ENCODE peak calls at places on chromosomes 11 and 22, in seven cellular contexts. D, Z, N, E, L, R and M are unnamed samples.

GRCh38 chr11:109184376-109184775 is 237.6 kb upstream of the C11orf87 start:
- DNase-seq in D (no peak), Z (no peak), N (no peak), E (no peak), L (no peak), R (no peak), M (no peak)

GRCh38 chr11:71466358-71466757 is 13.4 kb downstream of the NADSYN1 start:
- DNase-seq in D (peak; percentile 49), Z (no peak), N (peak; percentile 36), E (no peak), L (no peak), R (peak; percentile 74), M (no peak)

GRCh38 chr11:79236541-79236971 is 204.3 kb downstream of the TENM4 start:
- DNase-seq in D (no peak), Z (no peak), N (no peak), E (peak; percentile 99), L (no peak), R (no peak), M (no peak)

GRCh38 chr11:121418625-121419114 is 33.4 kb upstream of the SORL1 start:
- DNase-seq in D (no peak), Z (no peak), N (no peak), E (no peak), L (no peak), R (peak; percentile 67), M (peak; percentile 83)

GRCh38 chr22:29143848-29144785 is 61.6 kb upstream of the EMID1 start:
- DNase-seq in D (peak; percentile 13), Z (no peak), N (no peak), E (no peak), L (no peak), R (peak; percentile 41), M (no peak)

GRCh38 chr11:119774180-119774763 is 45.3 kb upstream of the NECTIN1 start:
- DNase-seq in D (no peak), Z (no peak), N (no peak), E (peak; percentile 13), L (no peak), R (no peak), M (no peak)

GRCh38 chr11:32659672-32660071 is 76.0 kb downstream of the EIF3M start:
- DNase-seq in D (no peak), Z (no peak), N (no peak), E (no peak), L (no peak), R (no peak), M (no peak)

GRCh38 chr11:62402226-62402625 is 16.6 kb upstream of the SCGB1A1 start:
- DNase-seq in D (peak; percentile 73), Z (no peak), N (no peak), E (no peak), L (no peak), R (peak; percentile 66), M (no peak)

GRCh38 chr11:47033439-47033838 is 96.9 kb downstream of the CSTPP1 start:
- DNase-seq in D (no peak), Z (no peak), N (no peak), E (no peak), L (no peak), R (no peak), M (no peak)

GRCh38 chr11:121300313-121300971 is 7.9 kb downstream of the SC5D start:
- DNase-seq in D (no peak), Z (no peak), N (no peak), E (no peak), L (no peak), R (no peak), M (no peak)

GRCh38 chr11:109799604-109800003 is 293.6 kb upstream of the ZC3H12C start:
- DNase-seq in D (no peak), Z (no peak), N (no peak), E (no peak), L (no peak), R (no peak), M (no peak)

GRCh38 chr11:114892381-114893197 is 214.3 kb downstream of the NXPE2 start:
- DNase-seq in D (no peak), Z (peak; percentile 1), N (no peak), E (no peak), L (no peak), R (no peak), M (no peak)

GRCh38 chr11:69787457-69787856 is 12.3 kb upstream of the FGF4 start:
- DNase-seq in D (no peak), Z (no peak), N (no peak), E (no peak), L (no peak), R (no peak), M (no peak)

GRCh38 chr11:129283141-129283540 is 91.0 kb upstream of the ARHGAP32 start:
- DNase-seq in D (no peak), Z (peak; percentile 14), N (peak; percentile 61), E (no peak), L (peak; percentile 29), R (no peak), M (no peak)

GRCh38 chr11:2385156-2386151 is 8.3 kb downstream of the CD81 start:
- DNase-seq in D (no peak), Z (no peak), N (no peak), E (no peak), L (no peak), R (no peak), M (no peak)

GRCh38 chr11:68818181-68818580 is 23.5 kb downstream of the CPT1A start:
- DNase-seq in D (no peak), Z (no peak), N (no peak), E (no peak), L (no peak), R (no peak), M (no peak)

GRCh38 chr11:91085985-91086384 is 863.1 kb upstream of the CHORDC1 start:
- DNase-seq in D (no peak), Z (no peak), N (no peak), E (no peak), L (no peak), R (no peak), M (no peak)

GRCh38 chr11:47186937-47187681 is 875 bp upstream of the PACSIN3 start:
- DNase-seq in D (peak; percentile 58), Z (peak; percentile 75), N (no peak), E (peak; percentile 54), L (peak; percentile 67), R (peak; percentile 82), M (peak; percentile 86)

GRCh38 chr11:129694538-129694937 is 121.1 kb upstream of the TMEM45B start:
- DNase-seq in D (no peak), Z (no peak), N (no peak), E (no peak), L (no peak), R (no peak), M (no peak)

GRCh38 chr22:27046126-27046525 is 388.7 kb downstream of the MIAT start:
- DNase-seq in D (no peak), Z (no peak), N (no peak), E (no peak), L (no peak), R (no peak), M (no peak)

GRCh38 chr22:27318516-27318915 is 483.0 kb downstream of the MN1 start:
- DNase-seq in D (no peak), Z (no peak), N (no peak), E (peak; percentile 44), L (no peak), R (no peak), M (no peak)

GRCh38 chr11:69193151-69193550 is 37.4 kb downstream of the SMIM38 start:
- DNase-seq in D (no peak), Z (no peak), N (no peak), E (no peak), L (no peak), R (no peak), M (no peak)

GRCh38 chr11:95414217-95414616 is 183.2 kb upstream of the SESN3 start:
- DNase-seq in D (no peak), Z (no peak), N (no peak), E (no peak), L (no peak), R (no peak), M (no peak)
- TF ChIP-seq POLR2A in D (no peak), Z (no peak), N (no peak), E (no peak), L (no peak), R (no peak), M (no peak)

GRCh38 chr22:41395531-41396240 is 13.9 kb downstream of the TEF start:
- DNase-seq in D (no peak), Z (no peak), N (no peak), E (no peak), L (no peak), R (no peak), M (peak; percentile 81)
- H3K27ac ChIP-seq in D (no peak overlapping the region), Z (no peak overlapping the region), N (no peak overlapping the region), E (no peak overlapping the region), L (no peak overlapping the region), R (no peak overlapping the region), M (no peak overlapping the region)

DNA sequence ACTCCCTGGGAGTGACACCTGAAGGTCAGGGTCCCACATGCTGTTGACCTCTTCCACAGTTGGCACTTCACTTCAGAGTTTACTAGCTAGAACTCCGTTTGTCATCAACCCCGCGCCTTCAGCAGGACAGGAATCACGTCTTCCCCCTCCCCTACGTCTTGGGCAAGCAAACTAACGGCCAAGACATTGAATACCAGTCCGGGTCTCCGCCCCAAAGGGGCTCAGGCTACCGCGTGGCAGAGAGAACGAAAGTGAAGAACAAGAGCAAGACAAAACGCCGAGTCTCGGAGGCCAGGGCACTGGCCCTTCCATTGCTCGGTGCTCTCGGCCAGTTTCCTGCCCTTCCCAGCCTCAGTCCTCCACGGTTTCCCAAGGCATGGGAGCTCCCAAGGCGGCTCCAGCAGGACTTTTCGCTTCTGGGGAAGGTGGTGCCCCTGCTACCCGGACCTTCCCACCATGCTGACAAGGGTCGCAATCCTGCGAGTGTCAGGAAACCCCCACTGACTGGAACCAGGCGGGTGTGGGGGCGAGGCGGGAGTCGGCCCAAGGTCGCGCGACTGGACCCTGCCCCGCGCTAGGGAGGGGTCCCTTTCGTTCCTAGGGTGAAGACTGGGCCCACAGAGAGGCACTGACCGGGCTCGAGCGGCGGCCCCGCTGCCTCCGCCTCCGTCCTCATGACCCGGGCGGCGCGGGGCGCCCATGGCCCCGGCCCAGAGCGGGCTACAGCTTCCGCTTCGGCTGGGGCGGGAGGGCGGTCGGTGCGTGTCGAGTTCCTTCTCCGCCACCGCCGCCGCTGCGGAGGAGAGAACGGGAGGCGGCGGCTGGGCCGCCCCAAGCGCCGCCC is at the start of gene GUCD1:
- DNase-seq in D (peak; percentile 25), Z (no peak), N (peak; percentile 72), E (peak; percentile 41), L (no peak), R (peak; percentile 75), M (no peak)
- TF ChIP-seq POLR2A in D (peak; percentile 48), Z (peak; percentile 44), N (peak; percentile 96), E (peak; percentile 62), L (peak; percentile 74), R (peak; percentile 85), M (peak; percentile 93)

GRCh38 chr11:73379189-73379880 is 3.1 kb downstream of the RELT start:
- DNase-seq in D (no peak), Z (no peak), N (no peak), E (no peak), L (peak; percentile 87), R (no peak), M (peak; percentile 80)

GRCh38 chr11:73375830-73376167 is 400 bp upstream of the RELT start:
- DNase-seq in D (no peak), Z (no peak), N (no peak), E (no peak), L (no peak), R (no peak), M (no peak)

GRCh38 chr11:73374130-73374529 is 2.1 kb upstream of the RELT start:
- DNase-seq in D (no peak), Z (no peak), N (no peak), E (no peak), L (no peak), R (no peak), M (no peak)

GRCh38 chr11:73376168-73376802 is at the start of gene RELT:
- DNase-seq in D (peak; percentile 87), Z (peak; percentile 91), N (peak; percentile 94), E (peak; percentile 89), L (peak; percentile 88), R (peak; percentile 93), M (peak; percentile 99)

GRCh38 chr11:73376803-73377629 is 817 bp downstream of the RELT start:
- DNase-seq in D (peak; percentile 55), Z (peak; percentile 83), N (peak; percentile 68), E (peak; percentile 72), L (peak; percentile 31), R (peak; percentile 82), M (peak; percentile 92)
- H3K27ac ChIP-seq in D (peak overlapping the region; percentile 85), Z (peak overlapping the region; percentile 93), N (peak overlapping the region; percentile 88), E (peak overlapping the region; percentile 51), L (peak overlapping the region; percentile 81), R (peak overlapping the region; percentile 75), M (peak overlapping the region; percentile 97)